ENCODE peak calls at places on chromosomes 7 and 10, in eight cellular contexts. One of them, this sample, is unnamed.
A peak's percentile ranks its signal among the peaks of the same experiment; 100 is the strongest.

GRCh38 chr7:100173806-100174495 is 3.2 kb downstream of the GPC2 start:
- DNase-seq in fibroblast of pulmonary artery: no peak
- DNase-seq in stimulated activated CD4-positive, alpha-beta T cell treated with anti-CD3 and anti-CD28 coated beads, Interleukin-1b, Interleukin-23, amount 100 ng/mL, for 48 hours: no peak
- DNase-seq in lung microvascular endothelial cell: no peak
- DNase-seq in cardiac muscle cell: no peak
- DNase-seq in HEK293T: no peak
- DNase-seq in dorsolateral prefrontal cortex: no peak
- DNase-seq in brain microvascular endothelial cell: no peak
- DNase-seq in this sample: no peak

GRCh38 chr10:23696476-23696875 is 257.6 kb downstream of the OTUD1 start:
- DNase-seq in fibroblast of pulmonary artery: no peak
- DNase-seq in dorsolateral prefrontal cortex: no peak
- DNase-seq in lung microvascular endothelial cell: no peak
- DNase-seq in stimulated activated CD4-positive, alpha-beta T cell treated with anti-CD3 and anti-CD28 coated beads, Interleukin-1b, Interleukin-23, amount 100 ng/mL, for 48 hours: no peak
- DNase-seq in cardiac muscle cell: no peak
- DNase-seq in HEK293T: no peak
- DNase-seq in brain microvascular endothelial cell: no peak
- DNase-seq in this sample: no peak

GRCh38 chr10:126233721-126234120 is 154.6 kb downstream of the ADAM12 start:
- DNase-seq in cardiac muscle cell: no peak
- DNase-seq in fibroblast of pulmonary artery: no peak
- DNase-seq in stimulated activated CD4-positive, alpha-beta T cell treated with anti-CD3 and anti-CD28 coated beads, Interleukin-1b, Interleukin-23, amount 100 ng/mL, for 48 hours: no peak
- DNase-seq in lung microvascular endothelial cell: no peak
- DNase-seq in dorsolateral prefrontal cortex: no peak
- DNase-seq in HEK293T: peak; percentile 56
- DNase-seq in brain microvascular endothelial cell: no peak
- DNase-seq in this sample: no peak

GRCh38 chr10:107814865-107815487 is 650.5 kb upstream of the SORCS1 start:
- DNase-seq in fibroblast of pulmonary artery: peak; percentile 73
- DNase-seq in dorsolateral prefrontal cortex: peak; percentile 37
- DNase-seq in HEK293T: peak; percentile 63
- DNase-seq in brain microvascular endothelial cell: peak; percentile 12
- DNase-seq in stimulated activated CD4-positive, alpha-beta T cell treated with anti-CD3 and anti-CD28 coated beads, Interleukin-1b, Interleukin-23, amount 100 ng/mL, for 48 hours: no peak
- DNase-seq in lung microvascular endothelial cell: peak; percentile 72
- DNase-seq in cardiac muscle cell: peak; percentile 76
- DNase-seq in this sample: peak; percentile 7

GRCh38 chr10:28716748-28717147 is 39.4 kb downstream of the BAMBI start:
- DNase-seq in dorsolateral prefrontal cortex: no peak
- DNase-seq in cardiac muscle cell: no peak
- DNase-seq in HEK293T: no peak
- DNase-seq in fibroblast of pulmonary artery: no peak
- DNase-seq in stimulated activated CD4-positive, alpha-beta T cell treated with anti-CD3 and anti-CD28 coated beads, Interleukin-1b, Interleukin-23, amount 100 ng/mL, for 48 hours: no peak
- DNase-seq in lung microvascular endothelial cell: no peak
- DNase-seq in brain microvascular endothelial cell: no peak
- DNase-seq in this sample: no peak

GRCh38 chr7:135888740-135889139 is 88.4 kb downstream of the MTPN start:
- DNase-seq in dorsolateral prefrontal cortex: no peak
- DNase-seq in cardiac muscle cell: no peak
- DNase-seq in brain microvascular endothelial cell: no peak
- DNase-seq in fibroblast of pulmonary artery: no peak
- DNase-seq in stimulated activated CD4-positive, alpha-beta T cell treated with anti-CD3 and anti-CD28 coated beads, Interleukin-1b, Interleukin-23, amount 100 ng/mL, for 48 hours: no peak
- DNase-seq in lung microvascular endothelial cell: no peak
- DNase-seq in HEK293T: no peak
- DNase-seq in this sample: no peak

GRCh38 chr10:110912374-110912773 is 6.6 kb downstream of the BBIP1 start:
- DNase-seq in HEK293T: no peak
- DNase-seq in cardiac muscle cell: no peak
- DNase-seq in brain microvascular endothelial cell: peak; percentile 31
- DNase-seq in stimulated activated CD4-positive, alpha-beta T cell treated with anti-CD3 and anti-CD28 coated beads, Interleukin-1b, Interleukin-23, amount 100 ng/mL, for 48 hours: no peak
- DNase-seq in dorsolateral prefrontal cortex: no peak
- DNase-seq in lung microvascular endothelial cell: no peak
- DNase-seq in fibroblast of pulmonary artery: peak; percentile 28
- DNase-seq in this sample: no peak

GRCh38 chr7:127715901-127716300 is 63.9 kb downstream of the SND1 start:
- DNase-seq in HEK293T: no peak
- DNase-seq in lung microvascular endothelial cell: no peak
- DNase-seq in cardiac muscle cell: no peak
- DNase-seq in dorsolateral prefrontal cortex: no peak
- DNase-seq in brain microvascular endothelial cell: no peak
- DNase-seq in fibroblast of pulmonary artery: no peak
- DNase-seq in stimulated activated CD4-positive, alpha-beta T cell treated with anti-CD3 and anti-CD28 coated beads, Interleukin-1b, Interleukin-23, amount 100 ng/mL, for 48 hours: no peak
- DNase-seq in this sample: no peak

GRCh38 chr7:35975851-35976454 is 175.1 kb downstream of the SEPTIN7 start:
- DNase-seq in cardiac muscle cell: peak; percentile 86
- DNase-seq in lung microvascular endothelial cell: peak; percentile 82
- DNase-seq in brain microvascular endothelial cell: peak; percentile 79
- DNase-seq in stimulated activated CD4-positive, alpha-beta T cell treated with anti-CD3 and anti-CD28 coated beads, Interleukin-1b, Interleukin-23, amount 100 ng/mL, for 48 hours: peak; percentile 28
- DNase-seq in fibroblast of pulmonary artery: peak; percentile 89
- DNase-seq in dorsolateral prefrontal cortex: no peak
- DNase-seq in HEK293T: peak; percentile 34
- DNase-seq in this sample: peak; percentile 23

GRCh38 chr10:34160595-34160994 is 654.5 kb downstream of the PARD3 start:
- DNase-seq in cardiac muscle cell: no peak
- DNase-seq in HEK293T: no peak
- DNase-seq in brain microvascular endothelial cell: no peak
- DNase-seq in stimulated activated CD4-positive, alpha-beta T cell treated with anti-CD3 and anti-CD28 coated beads, Interleukin-1b, Interleukin-23, amount 100 ng/mL, for 48 hours: no peak
- DNase-seq in lung microvascular endothelial cell: no peak
- DNase-seq in dorsolateral prefrontal cortex: no peak
- DNase-seq in fibroblast of pulmonary artery: no peak
- DNase-seq in this sample: no peak

GRCh38 chr10:70267161-70267933 is 16.5 kb downstream of the NPFFR1 start:
- DNase-seq in stimulated activated CD4-positive, alpha-beta T cell treated with anti-CD3 and anti-CD28 coated beads, Interleukin-1b, Interleukin-23, amount 100 ng/mL, for 48 hours: no peak
- DNase-seq in fibroblast of pulmonary artery: peak; percentile 87
- DNase-seq in lung microvascular endothelial cell: peak; percentile 79
- DNase-seq in dorsolateral prefrontal cortex: no peak
- DNase-seq in HEK293T: peak; percentile 19
- DNase-seq in cardiac muscle cell: no peak
- DNase-seq in brain microvascular endothelial cell: peak; percentile 85
- DNase-seq in this sample: no peak

GRCh38 chr10:89783406-89783805 is 82.0 kb downstream of the KIF20B start:
- DNase-seq in HEK293T: no peak
- DNase-seq in stimulated activated CD4-positive, alpha-beta T cell treated with anti-CD3 and anti-CD28 coated beads, Interleukin-1b, Interleukin-23, amount 100 ng/mL, for 48 hours: no peak
- DNase-seq in dorsolateral prefrontal cortex: no peak
- DNase-seq in fibroblast of pulmonary artery: peak; percentile 49
- DNase-seq in cardiac muscle cell: no peak
- DNase-seq in lung microvascular endothelial cell: no peak
- DNase-seq in brain microvascular endothelial cell: no peak
- DNase-seq in this sample: no peak

GRCh38 chr7:20220293-20220755 is 3.1 kb upstream of the MACC1 start:
- DNase-seq in stimulated activated CD4-positive, alpha-beta T cell treated with anti-CD3 and anti-CD28 coated beads, Interleukin-1b, Interleukin-23, amount 100 ng/mL, for 48 hours: no peak
- DNase-seq in HEK293T: no peak
- DNase-seq in lung microvascular endothelial cell: no peak
- DNase-seq in fibroblast of pulmonary artery: no peak
- DNase-seq in brain microvascular endothelial cell: no peak
- DNase-seq in dorsolateral prefrontal cortex: no peak
- DNase-seq in cardiac muscle cell: no peak
- DNase-seq in this sample: no peak

GRCh38 chr7:105664816-105665525 is 83.7 kb upstream of the EFCAB10 start:
- DNase-seq in brain microvascular endothelial cell: peak; percentile 68
- DNase-seq in dorsolateral prefrontal cortex: no peak
- DNase-seq in HEK293T: peak; percentile 42
- DNase-seq in cardiac muscle cell: no peak
- DNase-seq in lung microvascular endothelial cell: peak; percentile 71
- DNase-seq in stimulated activated CD4-positive, alpha-beta T cell treated with anti-CD3 and anti-CD28 coated beads, Interleukin-1b, Interleukin-23, amount 100 ng/mL, for 48 hours: no peak
- DNase-seq in fibroblast of pulmonary artery: peak; percentile 35
- DNase-seq in this sample: no peak

GRCh38 chr10:8584666-8585065 is 530.2 kb downstream of the GATA3 start:
- DNase-seq in lung microvascular endothelial cell: no peak
- DNase-seq in fibroblast of pulmonary artery: no peak
- DNase-seq in HEK293T: no peak
- DNase-seq in cardiac muscle cell: no peak
- DNase-seq in stimulated activated CD4-positive, alpha-beta T cell treated with anti-CD3 and anti-CD28 coated beads, Interleukin-1b, Interleukin-23, amount 100 ng/mL, for 48 hours: no peak
- DNase-seq in dorsolateral prefrontal cortex: no peak
- DNase-seq in brain microvascular endothelial cell: no peak
- DNase-seq in this sample: no peak

GRCh38 chr7:102874166-102874829 is 38.5 kb upstream of the LRRC17 start:
- DNase-seq in cardiac muscle cell: no peak
- DNase-seq in HEK293T: no peak
- DNase-seq in lung microvascular endothelial cell: peak; percentile 98
- DNase-seq in brain microvascular endothelial cell: peak; percentile 90
- DNase-seq in fibroblast of pulmonary artery: peak; percentile 78
- DNase-seq in stimulated activated CD4-positive, alpha-beta T cell treated with anti-CD3 and anti-CD28 coated beads, Interleukin-1b, Interleukin-23, amount 100 ng/mL, for 48 hours: peak; percentile 10
- DNase-seq in dorsolateral prefrontal cortex: no peak
- DNase-seq in this sample: no peak

GRCh38 chr7:64997164-64997908 is 6.5 kb upstream of the ZNF117 start:
- DNase-seq in cardiac muscle cell: no peak
- DNase-seq in HEK293T: no peak
- DNase-seq in stimulated activated CD4-positive, alpha-beta T cell treated with anti-CD3 and anti-CD28 coated beads, Interleukin-1b, Interleukin-23, amount 100 ng/mL, for 48 hours: no peak
- DNase-seq in fibroblast of pulmonary artery: no peak
- DNase-seq in brain microvascular endothelial cell: no peak
- DNase-seq in dorsolateral prefrontal cortex: no peak
- DNase-seq in lung microvascular endothelial cell: no peak
- DNase-seq in this sample: no peak

GRCh38 chr7:43781726-43782607 is 23.5 kb downstream of the BLVRA start:
- DNase-seq in cardiac muscle cell: no peak
- DNase-seq in brain microvascular endothelial cell: peak; percentile 24
- DNase-seq in fibroblast of pulmonary artery: peak; percentile 25
- DNase-seq in stimulated activated CD4-positive, alpha-beta T cell treated with anti-CD3 and anti-CD28 coated beads, Interleukin-1b, Interleukin-23, amount 100 ng/mL, for 48 hours: no peak
- DNase-seq in HEK293T: no peak
- DNase-seq in lung microvascular endothelial cell: peak; percentile 20
- DNase-seq in dorsolateral prefrontal cortex: no peak
- DNase-seq in this sample: no peak

GRCh38 chr10:72145657-72146450 is 57.5 kb upstream of the SPOCK2 start:
- DNase-seq in lung microvascular endothelial cell: no peak
- DNase-seq in fibroblast of pulmonary artery: no peak
- DNase-seq in dorsolateral prefrontal cortex: no peak
- DNase-seq in HEK293T: no peak
- DNase-seq in brain microvascular endothelial cell: no peak
- DNase-seq in cardiac muscle cell: peak; percentile 46
- DNase-seq in stimulated activated CD4-positive, alpha-beta T cell treated with anti-CD3 and anti-CD28 coated beads, Interleukin-1b, Interleukin-23, amount 100 ng/mL, for 48 hours: no peak
- DNase-seq in this sample: no peak

GRCh38 chr10:43865275-43866135 is 216.8 kb upstream of the ZNF32 start:
- DNase-seq in fibroblast of pulmonary artery: peak; percentile 53
- DNase-seq in brain microvascular endothelial cell: no peak
- DNase-seq in lung microvascular endothelial cell: no peak
- DNase-seq in stimulated activated CD4-positive, alpha-beta T cell treated with anti-CD3 and anti-CD28 coated beads, Interleukin-1b, Interleukin-23, amount 100 ng/mL, for 48 hours: no peak
- DNase-seq in dorsolateral prefrontal cortex: no peak
- DNase-seq in HEK293T: no peak
- DNase-seq in cardiac muscle cell: no peak
- DNase-seq in this sample: no peak

This sample was measured in substantia nigra.